ENCODE peak calls at places on chromosomes 7 and 10, in six cellular contexts. One of them, this sample, is unnamed.

GRCh38 chr7:149625339-149625946 is 127.8 kb upstream of the ZNF746 start:
- DNase-seq in NCI-H1092: peak; percentile 48
- DNase-seq in stimulated activated CD8-positive, alpha-beta memory T cell treated with anti-CD3 and anti-CD28 coated beads, Interleukin-4, amount 100 ng/mL, for 1 hour: peak; percentile 19
- DNase-seq in midbrain: peak; percentile 20
- DNase-seq in adipocyte: peak; percentile 61
- DNase-seq in head of caudate nucleus: peak; percentile 60
- DNase-seq in this sample: no peak

GRCh38 chr7:84532196-84532595 is 337.6 kb upstream of the SEMA3A start:
- DNase-seq in NCI-H1092: no peak
- DNase-seq in stimulated activated CD8-positive, alpha-beta memory T cell treated with anti-CD3 and anti-CD28 coated beads, Interleukin-4, amount 100 ng/mL, for 1 hour: no peak
- DNase-seq in midbrain: no peak
- DNase-seq in adipocyte: no peak
- DNase-seq in head of caudate nucleus: no peak
- DNase-seq in this sample: no peak

GRCh38 chr10:114703377-114704125 is 45.5 kb upstream of the ABLIM1 start:
- DNase-seq in NCI-H1092: peak; percentile 23
- DNase-seq in stimulated activated CD8-positive, alpha-beta memory T cell treated with anti-CD3 and anti-CD28 coated beads, Interleukin-4, amount 100 ng/mL, for 1 hour: no peak
- DNase-seq in midbrain: no peak
- DNase-seq in adipocyte: peak; percentile 50
- DNase-seq in head of caudate nucleus: no peak
- DNase-seq in this sample: no peak

GRCh38 chr10:14571866-14572507 is 202.7 kb downstream of the FAM107B start:
- DNase-seq in NCI-H1092: no peak
- DNase-seq in stimulated activated CD8-positive, alpha-beta memory T cell treated with anti-CD3 and anti-CD28 coated beads, Interleukin-4, amount 100 ng/mL, for 1 hour: no peak
- DNase-seq in midbrain: peak; percentile 91
- DNase-seq in adipocyte: peak; percentile 31
- DNase-seq in head of caudate nucleus: peak; percentile 58
- DNase-seq in this sample: no peak

GRCh38 chr7:41774966-41775365 is 72.1 kb upstream of the INHBA start:
- DNase-seq in NCI-H1092: no peak
- DNase-seq in stimulated activated CD8-positive, alpha-beta memory T cell treated with anti-CD3 and anti-CD28 coated beads, Interleukin-4, amount 100 ng/mL, for 1 hour: no peak
- DNase-seq in midbrain: no peak
- DNase-seq in adipocyte: no peak
- DNase-seq in head of caudate nucleus: no peak
- DNase-seq in this sample: no peak

GRCh38 chr7:37534893-37535610 is 86.4 kb upstream of the ELMO1 start:
- DNase-seq in NCI-H1092: no peak
- DNase-seq in stimulated activated CD8-positive, alpha-beta memory T cell treated with anti-CD3 and anti-CD28 coated beads, Interleukin-4, amount 100 ng/mL, for 1 hour: no peak
- DNase-seq in midbrain: peak; percentile 41
- DNase-seq in adipocyte: no peak
- DNase-seq in head of caudate nucleus: no peak
- DNase-seq in this sample: no peak

GRCh38 chr10:84367256-84367655 is 38.9 kb downstream of the CCSER2 start:
- DNase-seq in NCI-H1092: no peak
- DNase-seq in stimulated activated CD8-positive, alpha-beta memory T cell treated with anti-CD3 and anti-CD28 coated beads, Interleukin-4, amount 100 ng/mL, for 1 hour: no peak
- DNase-seq in midbrain: no peak
- DNase-seq in adipocyte: no peak
- DNase-seq in head of caudate nucleus: no peak
- DNase-seq in this sample: no peak

GRCh38 chr10:1188556-1189135 is 132.5 kb downstream of the WDR37 start:
- DNase-seq in NCI-H1092: no peak
- DNase-seq in stimulated activated CD8-positive, alpha-beta memory T cell treated with anti-CD3 and anti-CD28 coated beads, Interleukin-4, amount 100 ng/mL, for 1 hour: no peak
- DNase-seq in midbrain: no peak
- DNase-seq in adipocyte: no peak
- DNase-seq in head of caudate nucleus: peak; percentile 16
- DNase-seq in this sample: no peak

GRCh38 chr10:14146005-14146404 is 184.7 kb downstream of the FRMD4A start:
- DNase-seq in NCI-H1092: no peak
- DNase-seq in stimulated activated CD8-positive, alpha-beta memory T cell treated with anti-CD3 and anti-CD28 coated beads, Interleukin-4, amount 100 ng/mL, for 1 hour: no peak
- DNase-seq in midbrain: no peak
- DNase-seq in adipocyte: peak; percentile 46
- DNase-seq in head of caudate nucleus: no peak
- DNase-seq in this sample: no peak